ENCODE peak calls at places on chromosome 22, in six cellular contexts. N is H1, H is heart right ventricle, R is AG04450, O is fibroblast of lung, L is neural progenitor cell. C is an unnamed sample.
A peak's percentile ranks its signal among the peaks of the same experiment; 100 is the strongest.

GRCh38 chr22:35315141-35315854 is 15.6 kb downstream of the TOM1 start:
- DNase-seq in N (no peak), H (no peak), R (no peak), O (no peak), L (no peak), C (no peak)

GRCh38 chr22:47030143-47030641 is 267.7 kb downstream of the TBC1D22A start:
- DNase-seq in N (no peak), H (no peak), R (no peak), O (no peak), L (peak; percentile 56), C (no peak)

GRCh38 chr22:19547620-19548019 is 23.4 kb upstream of the CLDN5 start:
- DNase-seq in N (no peak), H (no peak), R (no peak), O (no peak), L (no peak), C (no peak)

GRCh38 chr22:29621761-29622526 is 18.5 kb downstream of the NF2 start:
- DNase-seq in N (no peak), H (no peak), R (peak; percentile 86), O (peak; percentile 84), L (no peak), C (no peak)

GRCh38 chr22:40070701-40071100 is 75.9 kb downstream of the FAM83F start:
- DNase-seq in N (no peak), H (no peak), R (no peak), O (no peak), L (no peak), C (no peak)

GRCh38 chr22:31575190-31575589 is 78.9 kb downstream of the SFI1 start:
- DNase-seq in N (no peak), H (no peak), R (no peak), O (no peak), L (no peak), C (no peak)

GRCh38 chr22:18091916-18092526 is 14.2 kb downstream of the PEX26 start:
- DNase-seq in N (no peak), H (peak; percentile 73), R (no peak), O (peak; percentile 68), L (no peak), C (peak; percentile 86)

GRCh38 chr22:40310081-40310770 is 36.1 kb upstream of the ADSL start:
- DNase-seq in N (no peak), H (no peak), R (peak; percentile 84), O (peak; percentile 87), L (no peak), C (peak; percentile 21)

GRCh38 chr22:23315341-23315917 is 135.1 kb downstream of the BCR start:
- DNase-seq in N (peak; percentile 87), H (peak; percentile 43), R (no peak), O (peak; percentile 76), L (peak; percentile 75), C (peak; percentile 78)

GRCh38 chr22:22397292-22397870 is 111.2 kb downstream of the ZNF280B start:
- DNase-seq in N (no peak), H (peak; percentile 61), R (no peak), O (no peak), L (peak; percentile 52), C (no peak)

GRCh38 chr22:40560551-40560950 is 76.0 kb downstream of the MRTFA start:
- DNase-seq in N (no peak), H (no peak), R (peak; percentile 3), O (peak; percentile 38), L (no peak), C (no peak)

GRCh38 chr22:29203883-29204282 is 1.8 kb upstream of the EMID1 start:
- DNase-seq in N (no peak), H (no peak), R (no peak), O (no peak), L (peak; percentile 45), C (no peak)

GRCh38 chr22:19882446-19883381 is 28.0 kb upstream of the GNB1L start:
- DNase-seq in N (peak; percentile 43), H (no peak), R (no peak), O (no peak), L (no peak), C (no peak)

GRCh38 chr22:40216041-40216756 is 38.5 kb downstream of the TNRC6B start:
- DNase-seq in N (no peak), H (no peak), R (no peak), O (no peak), L (no peak), C (peak; percentile 28)

GRCh38 chr22:47352920-47353700 is 590.7 kb downstream of the TBC1D22A start:
- DNase-seq in N (no peak), H (no peak), R (no peak), O (no peak), L (no peak), C (no peak)

GRCh38 chr22:49023161-49023878 is 804.4 kb downstream of the BRD1 start:
- DNase-seq in N (no peak), H (no peak), R (no peak), O (no peak), L (no peak), C (no peak)
- H3K27me3 ChIP-seq in N (no peaks in the 10 kb centered on the region), H (peaks cover 22% of the 10 kb centered on the region), R (no peaks in the 10 kb centered on the region), O (no peaks in the 10 kb centered on the region), L (no peaks in the 10 kb centered on the region), C (no peaks in the 10 kb centered on the region)

GRCh38 chr22:25067851-25068421 is 115.4 kb downstream of the KIAA1671 start:
- DNase-seq in N (no peak), H (no peak), R (no peak), O (no peak), L (no peak), C (peak; percentile 41)
- H3K27ac ChIP-seq in N (no peak overlapping the region), H (peak overlapping the region; percentile 84), R (no peak overlapping the region), O (no peak overlapping the region), L (no peak overlapping the region), C (peak overlapping the region; percentile 47)

DNA sequence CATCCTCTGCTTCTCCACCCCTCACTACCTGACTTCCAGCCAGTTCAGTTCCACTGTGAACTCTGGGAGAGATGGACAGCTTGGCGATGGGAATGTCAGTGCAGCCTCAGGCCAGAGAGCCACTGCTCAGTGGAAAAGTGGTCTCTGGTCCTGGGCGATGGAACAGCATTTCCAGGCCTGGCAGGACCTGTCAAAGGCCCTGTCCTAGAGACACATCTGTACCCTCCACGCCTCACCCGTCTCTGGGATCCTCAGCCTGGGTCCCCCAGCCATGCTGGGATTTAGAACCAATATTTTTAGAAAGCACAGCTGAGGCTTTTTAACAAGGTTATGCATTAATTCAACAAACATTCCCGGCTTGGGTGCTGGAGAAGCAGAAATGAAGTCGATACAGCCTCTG is 165.7 kb downstream of the MN1 start:
- DNase-seq in N (no peak), H (no peak), R (no peak), O (no peak), L (no peak), C (no peak)
- H3K27me3 ChIP-seq in N (no peaks in the 10 kb centered on the region), H (no peaks in the 10 kb centered on the region), R (peaks cover 59% of the 10 kb centered on the region), O (no peaks in the 10 kb centered on the region), L (no peaks in the 10 kb centered on the region), C (peaks cover 15% of the 10 kb centered on the region)

GRCh38 chr22:38784035-38784434 is 9.9 kb downstream of the DNAL4 start:
- DNase-seq in N (no peak), H (no peak), R (no peak), O (no peak), L (no peak), C (no peak)
- H3K27ac ChIP-seq in N (no peak overlapping the region), H (no peak overlapping the region), R (no peak overlapping the region), O (no peak overlapping the region), L (no peak overlapping the region), C (no peak overlapping the region)

GRCh38 chr22:50604623-50605348 is 4.2 kb downstream of the MAPK8IP2 start:
- DNase-seq in N (no peak), H (no peak), R (no peak), O (no peak), L (no peak), C (no peak)
- H3K27me3 ChIP-seq in N (peaks cover 64% of the 10 kb centered on the region), H (peaks cover 65% of the 10 kb centered on the region), R (peaks cover 64% of the 10 kb centered on the region), O (peaks cover 24% of the 10 kb centered on the region), L (peaks cover 62% of the 10 kb centered on the region), C (peaks cover 74% of the 10 kb centered on the region)

DNA sequence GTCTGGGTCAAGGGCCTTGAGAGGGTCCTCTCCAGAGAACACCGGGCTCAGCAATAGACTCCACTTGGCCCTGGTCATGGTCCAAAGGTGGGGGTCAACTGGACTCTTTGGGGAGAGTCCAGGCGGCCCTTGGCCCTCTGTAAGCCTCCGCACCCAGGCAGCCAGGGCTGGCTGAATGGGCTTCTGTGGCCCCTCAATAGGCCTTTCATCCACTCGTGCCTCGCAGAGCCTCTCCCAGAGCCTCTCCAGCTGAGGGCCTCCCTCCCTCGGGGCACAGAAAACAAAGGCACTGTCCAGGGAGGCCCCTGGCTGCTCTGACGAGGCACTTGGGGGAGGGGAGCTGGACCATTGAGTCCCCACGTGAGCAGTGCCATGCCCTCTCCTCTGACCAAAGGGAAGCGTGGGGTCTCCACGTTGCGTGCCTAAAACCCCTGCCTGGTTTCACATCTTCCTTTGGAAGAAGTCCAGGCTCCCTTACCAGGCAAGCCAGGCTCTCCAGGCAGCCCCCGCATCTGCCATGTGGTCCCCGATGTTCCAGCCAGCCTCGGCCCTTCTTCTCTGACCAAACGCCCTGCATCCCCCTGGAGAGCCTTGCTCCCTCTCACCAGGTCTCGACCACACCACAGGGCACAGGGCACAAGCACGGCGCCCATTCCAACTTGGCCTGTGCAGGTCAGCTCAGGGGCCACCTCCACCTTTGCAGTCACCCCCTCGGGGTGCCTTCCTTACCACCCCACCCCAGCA is 15.5 kb downstream of the KIAA0930 start:
- DNase-seq in N (no peak), H (no peak), R (no peak), O (no peak), L (no peak), C (no peak)
- H3K27ac ChIP-seq in N (no peak overlapping the region), H (peak overlapping the region; percentile 82), R (no peak overlapping the region), O (no peak overlapping the region), L (no peak overlapping the region), C (peak overlapping the region; percentile 52)

DNA sequence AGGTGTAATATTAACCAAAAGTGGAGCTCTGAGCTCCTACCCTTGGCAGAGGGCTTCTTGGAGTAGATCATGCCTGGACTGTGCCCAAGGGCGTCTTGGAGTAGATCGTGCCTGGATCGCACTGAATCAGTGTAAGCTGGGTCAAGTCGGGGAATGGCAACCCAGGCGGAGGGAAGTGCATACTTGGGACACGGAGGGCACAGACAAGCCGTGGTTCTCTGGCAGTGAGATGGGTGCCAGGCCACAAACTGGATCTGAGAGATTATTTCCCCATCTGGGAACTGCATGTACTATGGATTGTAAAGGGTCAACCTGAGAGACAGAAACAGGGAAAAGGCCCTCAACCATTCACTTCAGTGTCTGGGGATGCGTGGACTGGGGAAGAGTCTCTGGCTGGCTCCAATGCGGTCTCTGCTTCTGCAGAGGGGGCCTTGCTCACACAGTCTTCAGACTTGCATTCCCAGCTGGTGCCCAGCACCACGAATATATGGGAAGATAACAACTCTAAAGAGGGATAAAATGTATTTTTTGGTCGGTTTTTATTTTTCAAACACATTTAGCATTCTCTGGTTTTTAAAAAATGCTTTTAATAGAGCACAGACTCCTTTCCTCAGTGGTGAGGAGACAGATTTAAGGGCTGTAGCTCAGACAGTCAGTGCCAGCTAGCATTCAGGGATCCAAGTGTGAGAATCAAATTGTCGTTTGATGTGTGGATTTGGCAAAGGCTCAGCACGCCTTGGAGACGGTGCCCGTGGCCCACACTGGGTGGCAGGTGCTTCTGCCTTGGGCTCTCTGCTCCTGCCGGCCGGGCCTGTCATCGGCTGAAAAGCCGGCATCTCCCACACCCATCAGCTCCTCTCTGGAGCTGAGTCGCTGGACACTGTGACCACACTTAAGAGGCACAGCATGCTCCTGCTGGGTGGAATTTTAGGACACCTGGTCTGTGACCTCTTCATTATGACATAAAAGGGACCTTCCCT is 7.9 kb upstream of the EFCAB6 start:
- DNase-seq in N (peak; percentile 35), H (no peak), R (no peak), O (no peak), L (no peak), C (no peak)
- H3K27me3 ChIP-seq in N (no peaks in the 10 kb centered on the region), H (peaks cover 40% of the 10 kb centered on the region), R (peaks cover 19% of the 10 kb centered on the region), O (peaks cover 2% of the 10 kb centered on the region), L (no peaks in the 10 kb centered on the region), C (peaks cover 24% of the 10 kb centered on the region)